ENCODE peak calls at places on chromosomes 16 and 17, in four cellular contexts. W is mesendoderm, J is IMR-90, Y is neuronal stem cell. N is an unnamed sample.

GRCh38 chr16:84883301-84883700 is 63.5 kb downstream of the CRISPLD2 start:
- DNase-seq in W (peak; percentile 30), J (no peak), Y (no peak), N (no peak)

GRCh38 chr16:79931721-79932120 is 331.2 kb upstream of the MAF start:
- DNase-seq in W (no peak), J (no peak), Y (no peak), N (no peak)

GRCh38 chr17:79799538-79800324 is 2.9 kb upstream of the CBX8 start:
- DNase-seq in W (no peak), J (no peak), Y (no peak), N (no peak)

GRCh38 chr17:2239882-2240430 is 63.6 kb downstream of the SMG6 start:
- DNase-seq in W (peak; percentile 36), J (peak; percentile 96), Y (no peak), N (peak; percentile 89)

GRCh38 chr16:68296291-68296690 is 14.5 kb downstream of the SLC7A6OS start:
- DNase-seq in W (no peak), J (no peak), Y (no peak), N (no peak)

GRCh38 chr17:9232591-9233270 is 211.4 kb downstream of the NTN1 start:
- DNase-seq in W (no peak), J (no peak), Y (no peak), N (peak; percentile 54)

GRCh38 chr17:50221500-50222480 is 20.4 kb upstream of the COL1A1 start:
- DNase-seq in W (no peak), J (peak; percentile 68), Y (no peak), N (peak; percentile 89)

GRCh38 chr17:80322864-80323263 is 62.2 kb downstream of the RNF213 start:
- DNase-seq in W (no peak), J (no peak), Y (no peak), N (no peak)

GRCh38 chr17:49915670-49916069 is 53.3 kb upstream of the DLX4 start:
- DNase-seq in W (peak; percentile 56), J (no peak), Y (no peak), N (no peak)

GRCh38 chr17:17885029-17885351 is 48.2 kb upstream of the SREBF1 start:
- DNase-seq in W (no peak), J (no peak), Y (no peak), N (no peak)

GRCh38 chr16:4064950-4065352 is 51.3 kb downstream of the ADCY9 start:
- DNase-seq in W (no peak), J (no peak), Y (no peak), N (no peak)

GRCh38 chr17:30312218-30312617 is 20.5 kb upstream of the BLMH start:
- DNase-seq in W (no peak), J (no peak), Y (no peak), N (no peak)

GRCh38 chr17:76166168-76166567 is 25.1 kb upstream of the FOXJ1 start:
- DNase-seq in W (no peak), J (peak; percentile 36), Y (no peak), N (no peak)

GRCh38 chr17:78748730-78749317 is 33.2 kb downstream of the CYTH1 start:
- DNase-seq in W (no peak), J (peak; percentile 24), Y (no peak), N (peak; percentile 38)

GRCh38 chr16:3873482-3874173 is 6.9 kb downstream of the CREBBP start:
- DNase-seq in W (no peak), J (peak; percentile 28), Y (no peak), N (no peak)

GRCh38 chr17:7293821-7294613 is 422 bp downstream of the YBX2 start:
- DNase-seq in W (peak; percentile 67), J (no peak), Y (no peak), N (no peak)

GRCh38 chr16:86669937-86670772 is 91.8 kb downstream of the FOXL1 start:
- DNase-seq in W (no peak), J (peak; percentile 61), Y (no peak), N (peak; percentile 81)

GRCh38 chr17:83137523-83137922 is 58.1 kb downstream of the METRNL start:
- DNase-seq in W (no peak), J (no peak), Y (no peak), N (no peak)

GRCh38 chr17:80949451-80950421 is 41.9 kb upstream of the CHMP6 start:
- DNase-seq in W (peak; percentile 30), J (no peak), Y (no peak), N (no peak)

GRCh38 chr17:13462161-13462560 is 139.6 kb downstream of the HS3ST3A1 start:
- DNase-seq in W (no peak), J (peak; percentile 80), Y (no peak), N (no peak)

GRCh38 chr17:17710728-17711541 is 29.7 kb downstream of the RAI1 start:
- DNase-seq in W (peak; percentile 94), J (peak; percentile 93), Y (no peak), N (peak; percentile 96)

GRCh38 chr17:45432405-45433113 is at the start of gene ARHGAP27:
- DNase-seq in W (peak; percentile 49), J (no peak), Y (no peak), N (peak; percentile 13)

GRCh38 chr16:23207485-23207884 is 24.9 kb downstream of the SCNN1G start:
- DNase-seq in W (no peak), J (no peak), Y (no peak), N (no peak)

GRCh38 chr16:85668676-85669424 is 19.9 kb downstream of the GINS2 start:
- DNase-seq in W (no peak), J (no peak), Y (no peak), N (no peak)

GRCh38 chr16:84482001-84482891 is 22.2 kb downstream of the MEAK7 start:
- DNase-seq in W (no peak), J (no peak), Y (no peak), N (no peak)

DNA sequence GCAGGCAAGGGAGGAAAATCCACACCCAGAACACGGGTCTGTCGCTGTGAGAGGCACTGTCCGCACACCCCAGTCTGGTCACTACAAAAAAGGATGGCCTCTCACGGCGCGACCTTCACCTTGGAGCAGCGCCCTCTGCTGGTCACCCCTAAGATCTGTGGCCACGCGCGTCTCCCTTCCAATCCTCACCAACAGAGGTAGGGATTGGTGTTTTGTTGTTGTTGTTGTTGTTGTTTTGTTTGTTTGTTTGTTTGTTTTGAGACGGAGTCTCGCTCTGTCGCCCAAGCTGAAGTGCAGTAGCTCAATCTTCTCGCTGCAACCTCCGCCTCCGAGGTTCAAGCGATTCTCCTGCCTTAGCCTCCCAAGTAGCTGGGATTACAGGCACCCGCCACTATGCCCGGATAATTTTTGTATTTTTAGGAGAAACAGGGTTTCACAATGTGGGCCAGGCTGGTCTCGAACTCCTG is 15.0 kb upstream of the C17orf58 start:
- DNase-seq in W (peak; percentile 70), J (no peak), Y (peak; percentile 23), N (peak; percentile 38)
- H3K4me3 ChIP-seq in W (no peak overlapping the region), J (no peak overlapping the region), Y (no peak overlapping the region), N (no peak overlapping the region)

GRCh38 chr17:35778641-35779196 is 16.7 kb downstream of the MMP28 start:
- DNase-seq in W (no peak), J (no peak), Y (no peak), N (no peak)
- H4K8ac ChIP-seq in W (no peak overlapping the region), J (no peak overlapping the region), Y (no peak overlapping the region), N (peak overlapping the region; percentile 20)

GRCh38 chr16:47025641-47026040 is 52.2 kb upstream of the DNAJA2 start:
- DNase-seq in W (no peak), J (no peak), Y (no peak), N (no peak)

GRCh38 chr16:47029724-47030123 is 56.2 kb upstream of the DNAJA2 start:
- DNase-seq in W (no peak), J (no peak), Y (no peak), N (no peak)

GRCh38 chr16:47026947-47027346 is 53.5 kb upstream of the DNAJA2 start:
- DNase-seq in W (no peak), J (no peak), Y (no peak), N (no peak)

GRCh38 chr16:47028767-47029377 is 55.4 kb upstream of the DNAJA2 start:
- DNase-seq in W (no peak), J (no peak), Y (no peak), N (no peak)

DNA sequence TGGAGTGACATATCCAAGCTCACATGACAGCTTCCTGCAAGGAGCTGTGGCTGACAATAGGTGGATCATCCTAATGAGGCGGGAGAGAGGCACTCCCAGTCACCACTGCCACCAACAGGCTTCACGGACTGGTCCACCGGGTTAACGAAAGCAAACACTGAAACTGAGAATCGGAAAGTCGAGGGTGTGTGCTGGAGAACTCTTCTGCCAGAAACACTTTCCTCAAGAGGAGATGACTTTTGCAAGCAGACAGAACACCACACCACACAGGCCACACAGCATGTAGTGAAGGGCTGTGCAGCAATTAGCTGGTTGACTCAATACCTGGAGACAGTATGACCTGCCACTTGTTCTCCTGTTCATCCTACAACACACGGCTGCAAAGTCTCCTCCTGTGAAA is 53.0 kb upstream of the DNAJA2 start:
- DNase-seq in W (peak; percentile 14), J (no peak), Y (no peak), N (no peak)
- H2BK15ac ChIP-seq in W (no peak overlapping the region), J (no peak overlapping the region), Y (no peak overlapping the region), N (no peak overlapping the region)

DNA sequence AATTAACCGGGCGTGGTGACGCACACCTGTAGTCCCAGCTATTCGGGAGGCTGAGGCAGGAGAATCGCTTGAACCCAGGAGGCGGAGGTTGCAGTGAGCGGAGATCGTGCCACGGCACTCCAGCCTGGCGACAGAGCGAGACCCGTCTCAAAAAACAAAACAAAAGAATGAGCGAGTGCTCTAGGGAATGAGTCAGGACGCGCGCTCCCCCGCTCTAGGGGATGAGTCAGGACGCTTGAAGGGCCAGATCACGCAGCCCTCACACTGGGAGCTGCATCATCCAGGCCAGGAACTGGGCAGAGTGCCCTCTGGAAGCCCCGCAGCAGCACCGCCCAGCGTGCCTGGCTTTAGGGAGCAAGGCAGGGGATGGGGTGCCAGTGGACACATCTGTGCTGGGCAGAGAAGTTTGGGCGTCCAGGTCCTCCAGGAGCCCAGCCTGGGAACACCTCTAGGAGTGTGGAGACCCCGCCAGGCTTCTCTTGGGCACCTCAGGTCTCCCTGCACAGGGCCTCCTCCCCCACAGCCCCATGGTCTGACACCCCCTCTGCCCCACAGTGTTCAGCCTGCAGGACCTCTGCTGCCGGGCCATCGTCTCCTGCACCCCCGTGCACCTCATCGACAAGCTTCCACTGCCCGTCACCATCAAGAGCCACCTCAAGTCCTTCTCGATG is 3.9 kb upstream of the WFIKKN1 start:
- DNase-seq in W (peak; percentile 51), J (peak; percentile 97), Y (no peak), N (peak; percentile 98)
- H3K4me3 ChIP-seq in W (no peak overlapping the region), J (no peak overlapping the region), Y (no peak overlapping the region), N (no peak overlapping the region)

GRCh38 chr17:73400915-73401545 is 89.2 kb upstream of the CDC42EP4 start:
- DNase-seq in W (no peak), J (no peak), Y (no peak), N (no peak)
- H4K8ac ChIP-seq in W (no peak overlapping the region), J (no peak overlapping the region), Y (peak overlapping the region; percentile 25), N (no peak overlapping the region)

DNA sequence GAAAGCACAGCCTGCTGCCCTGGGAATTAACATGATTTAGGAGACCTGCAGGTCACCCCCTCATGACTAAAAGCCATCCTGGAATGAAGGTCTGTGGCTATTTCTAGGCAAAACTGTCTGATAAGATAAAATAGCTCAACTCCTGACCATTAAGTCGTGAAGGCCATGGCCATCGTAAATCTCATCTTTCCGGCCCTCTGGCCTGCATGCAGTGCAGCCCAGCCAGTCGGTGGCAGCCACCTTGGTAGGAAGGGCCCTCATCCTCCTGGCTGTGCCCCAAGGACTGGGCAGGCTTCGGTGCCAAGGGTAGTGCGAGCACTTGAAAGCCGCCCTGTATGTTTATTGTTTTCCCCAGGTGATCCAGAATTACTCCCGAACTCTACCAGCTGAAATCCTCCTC is 18.2 kb upstream of the MEOX1 start:
- DNase-seq in W (no peak), J (no peak), Y (no peak), N (no peak)
- H2BK15ac ChIP-seq in W (no peak overlapping the region), J (no peak overlapping the region), Y (no peak overlapping the region), N (no peak overlapping the region)

N was measured in mesenchymal stem cell.